ENCODE peak calls at places on chromosomes 11 and 22, in five cellular contexts. One of them, this sample, is unnamed.

GRCh38 chr11:23509023-23509422 is 648.7 kb upstream of the CCDC179 start:
- DNase-seq in pancreas: no peak
- DNase-seq in IMR-90: peak; percentile 88
- DNase-seq in heart left ventricle: no peak
- DNase-seq in tibial artery: no peak
- DNase-seq in this sample: no peak

GRCh38 chr22:37636186-37636948 is 3.1 kb upstream of the SH3BP1 start:
- DNase-seq in pancreas: no peak
- DNase-seq in IMR-90: peak; percentile 75
- DNase-seq in heart left ventricle: no peak
- DNase-seq in tibial artery: no peak
- DNase-seq in this sample: peak; percentile 95

GRCh38 chr11:114775849-114776621 is 97.7 kb downstream of the NXPE2 start:
- DNase-seq in pancreas: no peak
- DNase-seq in IMR-90: no peak
- DNase-seq in heart left ventricle: peak; percentile 76
- DNase-seq in tibial artery: no peak
- DNase-seq in this sample: no peak

GRCh38 chr11:107695446-107695845 is 16.4 kb downstream of the SLN start:
- DNase-seq in pancreas: no peak
- DNase-seq in IMR-90: peak; percentile 67
- DNase-seq in heart left ventricle: no peak
- DNase-seq in tibial artery: no peak
- DNase-seq in this sample: peak; percentile 22

GRCh38 chr11:911031-911889 is 650 bp upstream of the CHID1 start:
- DNase-seq in pancreas: peak; percentile 85
- DNase-seq in IMR-90: peak; percentile 64
- DNase-seq in heart left ventricle: peak; percentile 53
- DNase-seq in tibial artery: peak; percentile 74
- DNase-seq in this sample: peak; percentile 58

GRCh38 chr11:88552377-88553029 is 215.0 kb upstream of the CTSC start:
- DNase-seq in pancreas: no peak
- DNase-seq in IMR-90: peak; percentile 55
- DNase-seq in heart left ventricle: no peak
- DNase-seq in tibial artery: no peak
- DNase-seq in this sample: peak; percentile 51

GRCh38 chr11:77073328-77074001 is 6.7 kb downstream of the CAPN5 start:
- DNase-seq in pancreas: peak; percentile 75
- DNase-seq in IMR-90: peak; percentile 94
- DNase-seq in heart left ventricle: peak; percentile 90
- DNase-seq in tibial artery: peak; percentile 94
- DNase-seq in this sample: peak; percentile 98

GRCh38 chr22:24225044-24225601 is 19.8 kb downstream of the GGT5 start:
- DNase-seq in pancreas: no peak
- DNase-seq in IMR-90: no peak
- DNase-seq in heart left ventricle: no peak
- DNase-seq in tibial artery: no peak
- DNase-seq in this sample: no peak

GRCh38 chr11:131924446-131925240 is 554.2 kb downstream of the NTM start:
- DNase-seq in pancreas: no peak
- DNase-seq in IMR-90: peak; percentile 73
- DNase-seq in heart left ventricle: no peak
- DNase-seq in tibial artery: no peak
- DNase-seq in this sample: peak; percentile 21

GRCh38 chr11:47587039-47587675 is 679 bp downstream of the FAM180B start:
- DNase-seq in pancreas: no peak
- DNase-seq in IMR-90: no peak
- DNase-seq in heart left ventricle: no peak
- DNase-seq in tibial artery: no peak
- DNase-seq in this sample: no peak

GRCh38 chr22:42615092-42615859 is 593 bp upstream of the POLDIP3 start:
- DNase-seq in pancreas: peak; percentile 83
- DNase-seq in IMR-90: peak; percentile 100
- DNase-seq in heart left ventricle: peak; percentile 92
- DNase-seq in tibial artery: peak; percentile 90
- DNase-seq in this sample: peak; percentile 99

GRCh38 chr22:49325531-49326395 is 501.9 kb downstream of the BRD1 start:
- DNase-seq in pancreas: no peak
- DNase-seq in IMR-90: no peak
- DNase-seq in heart left ventricle: no peak
- DNase-seq in tibial artery: no peak
- DNase-seq in this sample: no peak

GRCh38 chr22:24486501-24486921 is 8.6 kb upstream of the UPB1 start:
- DNase-seq in pancreas: no peak
- DNase-seq in IMR-90: peak; percentile 82
- DNase-seq in heart left ventricle: no peak
- DNase-seq in tibial artery: no peak
- DNase-seq in this sample: peak; percentile 59

GRCh38 chr22:46619240-46619829 is 851 bp upstream of the GRAMD4 start:
- DNase-seq in pancreas: no peak
- DNase-seq in IMR-90: no peak
- DNase-seq in heart left ventricle: no peak
- DNase-seq in tibial artery: no peak
- DNase-seq in this sample: no peak

GRCh38 chr11:69711824-69712801 is 8.3 kb upstream of the FGF19 start:
- DNase-seq in pancreas: no peak
- DNase-seq in IMR-90: no peak
- DNase-seq in heart left ventricle: no peak
- DNase-seq in tibial artery: no peak
- DNase-seq in this sample: no peak

GRCh38 chr11:27618591-27618990 is 81.7 kb downstream of the BDNF start:
- DNase-seq in pancreas: no peak
- DNase-seq in IMR-90: no peak
- DNase-seq in heart left ventricle: no peak
- DNase-seq in tibial artery: no peak
- DNase-seq in this sample: no peak

GRCh38 chr11:122399375-122399774 is 256.1 kb upstream of the UBASH3B start:
- DNase-seq in pancreas: no peak
- DNase-seq in IMR-90: no peak
- DNase-seq in heart left ventricle: no peak
- DNase-seq in tibial artery: no peak
- DNase-seq in this sample: no peak

GRCh38 chr11:19724765-19725164 is 12.1 kb downstream of the NAV2 start:
- DNase-seq in pancreas: no peak
- DNase-seq in IMR-90: no peak
- DNase-seq in heart left ventricle: no peak
- DNase-seq in tibial artery: no peak
- DNase-seq in this sample: no peak

GRCh38 chr11:19719960-19720359 is 7.3 kb downstream of the NAV2 start:
- DNase-seq in pancreas: no peak
- DNase-seq in IMR-90: no peak
- DNase-seq in heart left ventricle: no peak
- DNase-seq in tibial artery: no peak
- DNase-seq in this sample: no peak

GRCh38 chr11:19723572-19724342 is 11.1 kb downstream of the NAV2 start:
- DNase-seq in pancreas: no peak
- DNase-seq in IMR-90: peak; percentile 55
- DNase-seq in heart left ventricle: no peak
- DNase-seq in tibial artery: peak; percentile 83
- DNase-seq in this sample: peak; percentile 42

GRCh38 chr11:19725379-19726079 is 12.9 kb downstream of the NAV2 start:
- DNase-seq in pancreas: peak; percentile 47
- DNase-seq in IMR-90: no peak
- DNase-seq in heart left ventricle: no peak
- DNase-seq in tibial artery: peak; percentile 87
- DNase-seq in this sample: no peak

GRCh38 chr11:19722702-19723101 is 10.1 kb downstream of the NAV2 start:
- DNase-seq in pancreas: no peak
- DNase-seq in IMR-90: peak; percentile 36
- DNase-seq in heart left ventricle: no peak
- DNase-seq in tibial artery: no peak
- DNase-seq in this sample: no peak
- TF ChIP-seq CTCF in pancreas: no peak
- TF ChIP-seq CTCF in IMR-90: no peak
- TF ChIP-seq CTCF in heart left ventricle: no peak
- TF ChIP-seq CTCF in tibial artery: no peak
- TF ChIP-seq CTCF in this sample: no peak

GRCh38 chr11:127000991-127001390 is 421 bp upstream of the KIRREL3 start:
- DNase-seq in pancreas: no peak
- DNase-seq in IMR-90: peak; percentile 21
- DNase-seq in heart left ventricle: no peak
- DNase-seq in tibial artery: no peak
- DNase-seq in this sample: no peak
- H3K4me3 ChIP-seq in pancreas: no peak overlapping the region
- H3K4me3 ChIP-seq in IMR-90: peak overlapping the region; percentile 88
- H3K4me3 ChIP-seq in heart left ventricle: no peak overlapping the region
- H3K4me3 ChIP-seq in tibial artery: no peak overlapping the region
- H3K4me3 ChIP-seq in this sample: peak overlapping the region; percentile 57

GRCh38 chr11:17352925-17353227 is 1.3 kb downstream of the NCR3LG1 start:
- DNase-seq in pancreas: peak; percentile 70
- DNase-seq in IMR-90: peak; percentile 34
- DNase-seq in heart left ventricle: peak; percentile 41
- DNase-seq in tibial artery: peak; percentile 69
- DNase-seq in this sample: peak; percentile 58

GRCh38 chr11:17351510-17352176 is at the start of gene NCR3LG1:
- DNase-seq in pancreas: peak; percentile 63
- DNase-seq in IMR-90: peak; percentile 77
- DNase-seq in heart left ventricle: peak; percentile 63
- DNase-seq in tibial artery: peak; percentile 83
- DNase-seq in this sample: peak; percentile 90

GRCh38 chr11:17351171-17351509 is 460 bp upstream of the NCR3LG1 start:
- DNase-seq in pancreas: no peak
- DNase-seq in IMR-90: no peak
- DNase-seq in heart left ventricle: no peak
- DNase-seq in tibial artery: no peak
- DNase-seq in this sample: no peak

GRCh38 chr11:17353228-17354021 is 1.8 kb downstream of the NCR3LG1 start:
- DNase-seq in pancreas: peak; percentile 85
- DNase-seq in IMR-90: peak; percentile 76
- DNase-seq in heart left ventricle: peak; percentile 85
- DNase-seq in tibial artery: peak; percentile 79
- DNase-seq in this sample: peak; percentile 82

GRCh38 chr11:17354070-17354924 is 2.7 kb downstream of the NCR3LG1 start:
- DNase-seq in pancreas: no peak
- DNase-seq in IMR-90: peak; percentile 79
- DNase-seq in heart left ventricle: peak; percentile 35
- DNase-seq in tibial artery: peak; percentile 66
- DNase-seq in this sample: peak; percentile 77
- TF ChIP-seq CTCF in pancreas: peak; percentile 56
- TF ChIP-seq CTCF in IMR-90: peak; percentile 72
- TF ChIP-seq CTCF in heart left ventricle: peak; percentile 78
- TF ChIP-seq CTCF in tibial artery: peak; percentile 52
- TF ChIP-seq CTCF in this sample: peak; percentile 76

DNA sequence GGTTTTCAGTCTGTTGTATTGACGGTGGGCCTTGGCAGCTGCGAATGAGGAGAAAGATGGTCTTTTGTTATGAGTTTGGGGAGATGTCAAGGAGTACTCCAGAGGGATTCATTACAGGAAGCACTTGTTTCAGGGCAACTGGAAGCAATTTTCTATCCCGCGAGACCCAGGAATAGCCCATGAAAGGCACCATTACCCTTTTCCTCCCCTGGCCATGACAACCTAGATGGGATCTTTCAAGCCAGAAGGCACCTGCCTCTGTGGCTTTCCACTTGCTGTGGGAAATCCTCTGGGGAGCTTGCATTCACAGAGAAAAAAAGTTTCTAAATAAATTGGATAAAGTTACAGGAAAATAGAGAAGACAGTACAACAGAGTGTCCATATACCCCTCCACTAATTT is 2.7 kb downstream of the ZNF215 start:
- DNase-seq in pancreas: no peak
- DNase-seq in IMR-90: no peak
- DNase-seq in heart left ventricle: no peak
- DNase-seq in tibial artery: no peak
- DNase-seq in this sample: no peak
- H3K4me3 ChIP-seq in pancreas: no peak overlapping the region
- H3K4me3 ChIP-seq in IMR-90: no peak overlapping the region
- H3K4me3 ChIP-seq in heart left ventricle: no peak overlapping the region
- H3K4me3 ChIP-seq in tibial artery: no peak overlapping the region
- H3K4me3 ChIP-seq in this sample: no peak overlapping the region